ENCODE peak calls at places on chromosomes 13 and 19, in nine cellular contexts. One of them, this sample, is unnamed.

GRCh38 chr13:26784704-26785639 is 24.4 kb upstream of the GPR12 start:
- DNase-seq in stimulated activated CD8-positive, alpha-beta memory T cell treated with anti-CD3 and anti-CD28 coated beads, Interleukin-15, amount 100 ng/mL, for 48 hours: no peak
- DNase-seq in activated naive CD8-positive, alpha-beta T cell treated with anti-CD3 and anti-CD28 coated beads, Interleukin-2, amount 50 U/mL, for 24 hours: peak; percentile 25
- DNase-seq in NCI-H774: no peak
- DNase-seq in mesenchymal stem cell: no peak
- DNase-seq in lower leg skin: peak; percentile 17
- DNase-seq in adrenal gland: no peak
- DNase-seq in astrocyte of the hippocampus: no peak
- DNase-seq in left colon: no peak
- DNase-seq in this sample: peak; percentile 56

GRCh38 chr19:48950159-48950558 is 4.5 kb upstream of the BAX start:
- DNase-seq in stimulated activated CD8-positive, alpha-beta memory T cell treated with anti-CD3 and anti-CD28 coated beads, Interleukin-15, amount 100 ng/mL, for 48 hours: no peak
- DNase-seq in NCI-H774: no peak
- DNase-seq in adrenal gland: no peak
- DNase-seq in mesenchymal stem cell: no peak
- DNase-seq in left colon: no peak
- DNase-seq in lower leg skin: no peak
- DNase-seq in astrocyte of the hippocampus: no peak
- DNase-seq in activated naive CD8-positive, alpha-beta T cell treated with anti-CD3 and anti-CD28 coated beads, Interleukin-2, amount 50 U/mL, for 24 hours: no peak
- DNase-seq in this sample: no peak

GRCh38 chr13:45196622-45197021 is 4.2 kb downstream of the KCTD4 start:
- DNase-seq in stimulated activated CD8-positive, alpha-beta memory T cell treated with anti-CD3 and anti-CD28 coated beads, Interleukin-15, amount 100 ng/mL, for 48 hours: no peak
- DNase-seq in lower leg skin: no peak
- DNase-seq in astrocyte of the hippocampus: no peak
- DNase-seq in adrenal gland: peak; percentile 35
- DNase-seq in mesenchymal stem cell: peak; percentile 62
- DNase-seq in activated naive CD8-positive, alpha-beta T cell treated with anti-CD3 and anti-CD28 coated beads, Interleukin-2, amount 50 U/mL, for 24 hours: no peak
- DNase-seq in left colon: no peak
- DNase-seq in NCI-H774: no peak
- DNase-seq in this sample: no peak

GRCh38 chr19:28076628-28077027 is 1136.3 kb downstream of the UQCRFS1 start:
- DNase-seq in activated naive CD8-positive, alpha-beta T cell treated with anti-CD3 and anti-CD28 coated beads, Interleukin-2, amount 50 U/mL, for 24 hours: no peak
- DNase-seq in astrocyte of the hippocampus: no peak
- DNase-seq in mesenchymal stem cell: no peak
- DNase-seq in adrenal gland: peak; percentile 69
- DNase-seq in stimulated activated CD8-positive, alpha-beta memory T cell treated with anti-CD3 and anti-CD28 coated beads, Interleukin-15, amount 100 ng/mL, for 48 hours: no peak
- DNase-seq in NCI-H774: no peak
- DNase-seq in lower leg skin: no peak
- DNase-seq in left colon: no peak
- DNase-seq in this sample: no peak

GRCh38 chr19:17289489-17289888 is 7.8 kb downstream of the ANKLE1 start:
- DNase-seq in activated naive CD8-positive, alpha-beta T cell treated with anti-CD3 and anti-CD28 coated beads, Interleukin-2, amount 50 U/mL, for 24 hours: peak; percentile 72
- DNase-seq in stimulated activated CD8-positive, alpha-beta memory T cell treated with anti-CD3 and anti-CD28 coated beads, Interleukin-15, amount 100 ng/mL, for 48 hours: peak; percentile 60
- DNase-seq in left colon: peak; percentile 72
- DNase-seq in lower leg skin: no peak
- DNase-seq in mesenchymal stem cell: peak; percentile 88
- DNase-seq in astrocyte of the hippocampus: peak; percentile 91
- DNase-seq in NCI-H774: no peak
- DNase-seq in adrenal gland: peak; percentile 61
- DNase-seq in this sample: no peak

GRCh38 chr19:30168760-30169159 is 203.4 kb upstream of the ZNF536 start:
- DNase-seq in adrenal gland: no peak
- DNase-seq in NCI-H774: no peak
- DNase-seq in activated naive CD8-positive, alpha-beta T cell treated with anti-CD3 and anti-CD28 coated beads, Interleukin-2, amount 50 U/mL, for 24 hours: no peak
- DNase-seq in mesenchymal stem cell: no peak
- DNase-seq in astrocyte of the hippocampus: no peak
- DNase-seq in left colon: no peak
- DNase-seq in stimulated activated CD8-positive, alpha-beta memory T cell treated with anti-CD3 and anti-CD28 coated beads, Interleukin-15, amount 100 ng/mL, for 48 hours: no peak
- DNase-seq in lower leg skin: no peak
- DNase-seq in this sample: no peak

GRCh38 chr19:47766670-47767069 is 11.8 kb upstream of the SELENOW start:
- DNase-seq in NCI-H774: no peak
- DNase-seq in activated naive CD8-positive, alpha-beta T cell treated with anti-CD3 and anti-CD28 coated beads, Interleukin-2, amount 50 U/mL, for 24 hours: no peak
- DNase-seq in left colon: no peak
- DNase-seq in mesenchymal stem cell: peak; percentile 24
- DNase-seq in stimulated activated CD8-positive, alpha-beta memory T cell treated with anti-CD3 and anti-CD28 coated beads, Interleukin-15, amount 100 ng/mL, for 48 hours: no peak
- DNase-seq in adrenal gland: no peak
- DNase-seq in astrocyte of the hippocampus: no peak
- DNase-seq in lower leg skin: no peak
- DNase-seq in this sample: no peak

GRCh38 chr13:95552539-95553270 is at the start of gene CLDN10:
- DNase-seq in lower leg skin: no peak
- DNase-seq in stimulated activated CD8-positive, alpha-beta memory T cell treated with anti-CD3 and anti-CD28 coated beads, Interleukin-15, amount 100 ng/mL, for 48 hours: no peak
- DNase-seq in left colon: no peak
- DNase-seq in astrocyte of the hippocampus: peak; percentile 49
- DNase-seq in activated naive CD8-positive, alpha-beta T cell treated with anti-CD3 and anti-CD28 coated beads, Interleukin-2, amount 50 U/mL, for 24 hours: peak; percentile 6
- DNase-seq in NCI-H774: no peak
- DNase-seq in adrenal gland: no peak
- DNase-seq in mesenchymal stem cell: no peak
- DNase-seq in this sample: no peak

GRCh38 chr13:61795580-61795979 is 379.9 kb upstream of the PCDH20 start:
- DNase-seq in lower leg skin: no peak
- DNase-seq in activated naive CD8-positive, alpha-beta T cell treated with anti-CD3 and anti-CD28 coated beads, Interleukin-2, amount 50 U/mL, for 24 hours: no peak
- DNase-seq in stimulated activated CD8-positive, alpha-beta memory T cell treated with anti-CD3 and anti-CD28 coated beads, Interleukin-15, amount 100 ng/mL, for 48 hours: no peak
- DNase-seq in astrocyte of the hippocampus: no peak
- DNase-seq in left colon: no peak
- DNase-seq in adrenal gland: no peak
- DNase-seq in mesenchymal stem cell: no peak
- DNase-seq in NCI-H774: no peak
- DNase-seq in this sample: no peak

GRCh38 chr13:112729408-112729807 is 39.6 kb downstream of the ATP11A start:
- DNase-seq in NCI-H774: no peak
- DNase-seq in astrocyte of the hippocampus: no peak
- DNase-seq in lower leg skin: no peak
- DNase-seq in mesenchymal stem cell: no peak
- DNase-seq in activated naive CD8-positive, alpha-beta T cell treated with anti-CD3 and anti-CD28 coated beads, Interleukin-2, amount 50 U/mL, for 24 hours: no peak
- DNase-seq in stimulated activated CD8-positive, alpha-beta memory T cell treated with anti-CD3 and anti-CD28 coated beads, Interleukin-15, amount 100 ng/mL, for 48 hours: no peak
- DNase-seq in adrenal gland: no peak
- DNase-seq in left colon: no peak
- DNase-seq in this sample: no peak

GRCh38 chr19:10916602-10917001 is 11.8 kb downstream of the YIPF2 start:
- DNase-seq in mesenchymal stem cell: no peak
- DNase-seq in left colon: no peak
- DNase-seq in astrocyte of the hippocampus: no peak
- DNase-seq in lower leg skin: no peak
- DNase-seq in NCI-H774: no peak
- DNase-seq in activated naive CD8-positive, alpha-beta T cell treated with anti-CD3 and anti-CD28 coated beads, Interleukin-2, amount 50 U/mL, for 24 hours: no peak
- DNase-seq in adrenal gland: no peak
- DNase-seq in stimulated activated CD8-positive, alpha-beta memory T cell treated with anti-CD3 and anti-CD28 coated beads, Interleukin-15, amount 100 ng/mL, for 48 hours: no peak
- DNase-seq in this sample: no peak

GRCh38 chr19:6536138-6536671 is 5.4 kb downstream of the TNFSF9 start:
- DNase-seq in astrocyte of the hippocampus: peak; percentile 19
- DNase-seq in NCI-H774: peak; percentile 6
- DNase-seq in mesenchymal stem cell: peak; percentile 29
- DNase-seq in lower leg skin: peak; percentile 54
- DNase-seq in left colon: peak; percentile 68
- DNase-seq in stimulated activated CD8-positive, alpha-beta memory T cell treated with anti-CD3 and anti-CD28 coated beads, Interleukin-15, amount 100 ng/mL, for 48 hours: peak; percentile 81
- DNase-seq in activated naive CD8-positive, alpha-beta T cell treated with anti-CD3 and anti-CD28 coated beads, Interleukin-2, amount 50 U/mL, for 24 hours: peak; percentile 78
- DNase-seq in adrenal gland: no peak
- DNase-seq in this sample: no peak

GRCh38 chr19:51799998-51800848 is 5.3 kb downstream of the FPR3 start:
- DNase-seq in stimulated activated CD8-positive, alpha-beta memory T cell treated with anti-CD3 and anti-CD28 coated beads, Interleukin-15, amount 100 ng/mL, for 48 hours: no peak
- DNase-seq in lower leg skin: no peak
- DNase-seq in NCI-H774: no peak
- DNase-seq in activated naive CD8-positive, alpha-beta T cell treated with anti-CD3 and anti-CD28 coated beads, Interleukin-2, amount 50 U/mL, for 24 hours: no peak
- DNase-seq in adrenal gland: peak; percentile 93
- DNase-seq in left colon: no peak
- DNase-seq in astrocyte of the hippocampus: peak; percentile 21
- DNase-seq in mesenchymal stem cell: no peak
- DNase-seq in this sample: peak; percentile 79

GRCh38 chr19:489418-490196 is 6.7 kb upstream of the MADCAM1 start:
- DNase-seq in NCI-H774: no peak
- DNase-seq in stimulated activated CD8-positive, alpha-beta memory T cell treated with anti-CD3 and anti-CD28 coated beads, Interleukin-15, amount 100 ng/mL, for 48 hours: no peak
- DNase-seq in astrocyte of the hippocampus: peak; percentile 55
- DNase-seq in left colon: no peak
- DNase-seq in lower leg skin: no peak
- DNase-seq in mesenchymal stem cell: peak; percentile 64
- DNase-seq in activated naive CD8-positive, alpha-beta T cell treated with anti-CD3 and anti-CD28 coated beads, Interleukin-2, amount 50 U/mL, for 24 hours: no peak
- DNase-seq in adrenal gland: no peak
- DNase-seq in this sample: no peak

GRCh38 chr13:112353856-112354255 is 22.3 kb upstream of the SPACA7 start:
- DNase-seq in left colon: no peak
- DNase-seq in adrenal gland: no peak
- DNase-seq in astrocyte of the hippocampus: no peak
- DNase-seq in stimulated activated CD8-positive, alpha-beta memory T cell treated with anti-CD3 and anti-CD28 coated beads, Interleukin-15, amount 100 ng/mL, for 48 hours: no peak
- DNase-seq in activated naive CD8-positive, alpha-beta T cell treated with anti-CD3 and anti-CD28 coated beads, Interleukin-2, amount 50 U/mL, for 24 hours: no peak
- DNase-seq in lower leg skin: no peak
- DNase-seq in mesenchymal stem cell: no peak
- DNase-seq in NCI-H774: no peak
- DNase-seq in this sample: no peak

GRCh38 chr13:33875658-33876401 is 57.9 kb downstream of the RFC3 start:
- DNase-seq in NCI-H774: no peak
- DNase-seq in left colon: no peak
- DNase-seq in adrenal gland: peak; percentile 59
- DNase-seq in stimulated activated CD8-positive, alpha-beta memory T cell treated with anti-CD3 and anti-CD28 coated beads, Interleukin-15, amount 100 ng/mL, for 48 hours: no peak
- DNase-seq in astrocyte of the hippocampus: no peak
- DNase-seq in lower leg skin: no peak
- DNase-seq in activated naive CD8-positive, alpha-beta T cell treated with anti-CD3 and anti-CD28 coated beads, Interleukin-2, amount 50 U/mL, for 24 hours: no peak
- DNase-seq in mesenchymal stem cell: no peak
- DNase-seq in this sample: no peak

This sample was measured in coronary artery.